ENCODE peak calls at places on chromosomes 3 and 15, in seven cellular contexts. A is dorsolateral prefrontal cortex; Q is left ventricle myocardium superior; O is MG63; D is hippocampal formation; R is naive thymus-derived CD8-positive, alpha-beta T cell; P is AG08396. N is an unnamed sample.

GRCh38 chr15:101689901-101690300 is 34.4 kb downstream of the TARS3 start:
- DNase-seq in A (peak), Q (no peak), O (no peak), D (no peak), R (no peak), P (peak), N (no peak)

GRCh38 chr3:159137966-159138365 is 336.1 kb downstream of the MFSD1 start:
- DNase-seq in A (no peak), Q (no peak), O (no peak), D (no peak), R (no peak), P (no peak), N (no peak)

GRCh38 chr15:68429691-68430470 is 2.1 kb downstream of the ITGA11 start:
- DNase-seq in A (no peak), Q (no peak), O (no peak), D (no peak), R (no peak), P (no peak), N (no peak)

GRCh38 chr3:168216851-168217250 is 121.1 kb upstream of the GOLIM4 start:
- DNase-seq in A (no peak), Q (no peak), O (no peak), D (no peak), R (no peak), P (no peak), N (no peak)

GRCh38 chr3:55974421-55974820 is 487.3 kb upstream of the WNT5A start:
- DNase-seq in A (no peak), Q (no peak), O (no peak), D (no peak), R (no peak), P (no peak), N (no peak)

GRCh38 chr3:15099364-15100098 is 583 bp upstream of the RBSN start:
- DNase-seq in A (no peak), Q (peak), O (no peak), D (peak), R (no peak), P (no peak), N (no peak)

GRCh38 chr3:48952510-48953118 is 34.0 kb downstream of the ARIH2 start:
- DNase-seq in A (no peak), Q (peak), O (no peak), D (no peak), R (peak), P (no peak), N (peak)

GRCh38 chr3:112633757-112634156 is 7.2 kb downstream of the CCDC80 start:
- DNase-seq in A (no peak), Q (no peak), O (no peak), D (no peak), R (no peak), P (no peak), N (no peak)

GRCh38 chr3:186307594-186307993 is 54.4 kb downstream of the DGKG start:
- DNase-seq in A (no peak), Q (no peak), O (peak), D (no peak), R (peak), P (peak), N (peak)

GRCh38 chr3:6861989-6862879 is 1.3 kb downstream of the GRM7 start:
- DNase-seq in A (peak), Q (no peak), O (no peak), D (no peak), R (no peak), P (no peak), N (no peak)

GRCh38 chr3:105353485-105354161 is 13.1 kb upstream of the ALCAM start:
- DNase-seq in A (peak), Q (peak), O (no peak), D (peak), R (no peak), P (no peak), N (no peak)

GRCh38 chr15:62886431-62887071 is 156.0 kb upstream of the TPM1 start:
- DNase-seq in A (no peak), Q (no peak), O (no peak), D (no peak), R (no peak), P (no peak), N (no peak)